ENCODE peak calls at places on chromosomes 2 and 18, in five cellular contexts. U, T, X, Q and V are unnamed samples.
A peak's percentile ranks its signal among the peaks of the same experiment; 100 is the strongest.

GRCh38 chr2:162676515-162676914 is 162.1 kb downstream of the KCNH7 start:
- DNase-seq in U (no peak), T (no peak), X (no peak), Q (no peak), V (no peak)

GRCh38 chr2:188046437-188046836 is 245.2 kb upstream of the GULP1 start:
- DNase-seq in U (no peak), T (no peak), X (peak; percentile 55), Q (no peak), V (no peak)

GRCh38 chr2:38734299-38735058 is 16.7 kb downstream of the SRSF7 start:
- DNase-seq in U (peak; percentile 36), T (no peak), X (no peak), Q (no peak), V (no peak)

GRCh38 chr2:240946654-240947053 is 40.5 kb downstream of the CROCC2 start:
- DNase-seq in U (no peak), T (peak; percentile 49), X (no peak), Q (no peak), V (no peak)

GRCh38 chr18:79442508-79443221 is 46.9 kb downstream of the NFATC1 start:
- DNase-seq in U (no peak), T (no peak), X (no peak), Q (no peak), V (no peak)

GRCh38 chr2:98158305-98158704 is 71.3 kb downstream of the VWA3B start:
- DNase-seq in U (no peak), T (no peak), X (no peak), Q (no peak), V (no peak)

GRCh38 chr18:32469691-32470131 is 971 bp downstream of the GAREM1 start:
- DNase-seq in U (no peak), T (no peak), X (peak; percentile 10), Q (no peak), V (no peak)

GRCh38 chr2:98505991-98506664 is 61.5 kb downstream of the INPP4A start:
- DNase-seq in U (no peak), T (no peak), X (no peak), Q (no peak), V (no peak)

GRCh38 chr2:201781583-201782051 is 884 bp upstream of the ALS2 start:
- DNase-seq in U (peak; percentile 58), T (no peak), X (no peak), Q (peak; percentile 28), V (no peak)

GRCh38 chr2:108570416-108570815 is 36.1 kb downstream of the LIMS1 start:
- DNase-seq in U (no peak), T (no peak), X (peak; percentile 76), Q (no peak), V (no peak)

GRCh38 chr2:169799555-169799954 is 884 bp downstream of the SSB start:
- DNase-seq in U (no peak), T (no peak), X (peak; percentile 35), Q (no peak), V (no peak)

GRCh38 chr18:67628674-67629073 is 112.2 kb upstream of the DSEL start:
- DNase-seq in U (peak; percentile 45), T (no peak), X (no peak), Q (no peak), V (no peak)

GRCh38 chr2:186256540-186256939 is 229.5 kb upstream of the ZC3H15 start:
- DNase-seq in U (no peak), T (no peak), X (peak; percentile 44), Q (no peak), V (peak; percentile 14)

GRCh38 chr2:46970334-46971288 is 55.0 kb upstream of the MCFD2 start:
- DNase-seq in U (peak; percentile 92), T (peak; percentile 76), X (peak; percentile 53), Q (no peak), V (no peak)

GRCh38 chr18:49955263-49955662 is 141.9 kb upstream of the ACAA2 start:
- DNase-seq in U (no peak), T (no peak), X (no peak), Q (no peak), V (no peak)

GRCh38 chr2:204175552-204176271 is 239.1 kb downstream of the ICOS start:
- DNase-seq in U (no peak), T (no peak), X (no peak), Q (no peak), V (no peak)

GRCh38 chr2:90645-91312 is 44.5 kb upstream of the FAM110C start:
- DNase-seq in U (no peak), T (peak; percentile 54), X (no peak), Q (no peak), V (no peak)

GRCh38 chr2:191126386-191126785 is 24.4 kb downstream of the STAT4 start:
- DNase-seq in U (no peak), T (no peak), X (no peak), Q (peak; percentile 59), V (peak; percentile 9)

GRCh38 chr2:20491739-20492531 is 45.1 kb downstream of the RHOB start:
- DNase-seq in U (no peak), T (no peak), X (no peak), Q (no peak), V (no peak)

GRCh38 chr2:36267194-36267593 is 88.4 kb upstream of the CRIM1 start:
- DNase-seq in U (no peak), T (no peak), X (no peak), Q (no peak), V (no peak)

GRCh38 chr2:22375094-22375493 is 1009.9 kb upstream of the KLHL29 start:
- DNase-seq in U (no peak), T (no peak), X (no peak), Q (no peak), V (no peak)

GRCh38 chr2:230797515-230798495 is 66.9 kb upstream of the ITM2C start:
- DNase-seq in U (no peak), T (no peak), X (peak; percentile 87), Q (no peak), V (no peak)

GRCh38 chr2:62641410-62641843 is 64.1 kb upstream of the EHBP1 start:
- DNase-seq in U (no peak), T (no peak), X (no peak), Q (no peak), V (no peak)

GRCh38 chr2:18889565-18890332 is 300.4 kb upstream of the NT5C1B start:
- DNase-seq in U (no peak), T (no peak), X (no peak), Q (no peak), V (no peak)

GRCh38 chr2:18896106-18896505 is 306.7 kb upstream of the NT5C1B start:
- DNase-seq in U (no peak), T (no peak), X (peak; percentile 50), Q (no peak), V (no peak)

DNA sequence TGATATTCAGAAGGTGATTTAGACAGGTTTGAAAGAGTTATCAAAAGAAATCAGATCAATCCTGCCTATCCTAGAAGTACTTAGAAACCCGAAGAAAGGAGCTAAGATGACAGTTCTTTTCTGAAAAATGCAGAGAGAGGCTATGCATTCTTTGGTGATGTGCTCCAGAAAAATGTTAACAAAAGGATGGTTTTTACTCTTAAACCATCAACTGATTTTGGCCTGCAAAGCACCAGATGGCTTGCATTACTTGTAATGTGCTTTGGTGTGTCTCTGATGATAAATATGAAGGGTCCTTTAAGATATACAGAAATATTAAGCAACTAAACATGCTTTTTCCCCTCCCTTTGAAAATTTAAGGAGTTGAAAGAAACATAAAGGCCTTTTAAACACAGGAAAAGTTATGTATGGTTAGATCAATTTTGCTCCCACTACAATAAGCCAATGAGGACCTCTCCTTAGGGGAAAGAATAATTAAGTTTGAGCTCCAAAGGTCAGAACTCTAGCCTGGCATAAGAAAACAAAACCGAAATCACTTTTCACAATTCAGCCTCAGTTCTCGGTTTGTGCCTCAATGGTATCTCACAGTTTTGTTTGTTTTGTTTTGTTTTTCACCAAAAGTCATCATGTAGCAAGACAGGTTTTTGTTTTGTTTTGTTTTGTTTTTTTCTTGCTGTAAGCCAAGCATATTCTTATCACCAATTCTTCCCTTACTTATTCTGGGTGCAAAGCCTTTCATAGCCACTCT is 302.4 kb upstream of the NT5C1B start:
- DNase-seq in U (no peak), T (no peak), X (peak; percentile 76), Q (no peak), V (no peak)
- H3K4me3 ChIP-seq in U (no peak overlapping the region), T (no peak overlapping the region), X (no peak overlapping the region), Q (no peak overlapping the region), V (no peak overlapping the region)

GRCh38 chr2:61529944-61530343 is 8.2 kb downstream of the XPO1 start:
- DNase-seq in U (no peak), T (no peak), X (no peak), Q (no peak), V (no peak)

GRCh38 chr2:61534926-61535325 is 3.2 kb downstream of the XPO1 start:
- DNase-seq in U (no peak), T (no peak), X (peak; percentile 3), Q (no peak), V (no peak)

GRCh38 chr2:61536086-61536722 is 2.0 kb downstream of the XPO1 start:
- DNase-seq in U (no peak), T (no peak), X (peak; percentile 16), Q (peak; percentile 48), V (no peak)

GRCh38 chr2:61535449-61535848 is 2.7 kb downstream of the XPO1 start:
- DNase-seq in U (no peak), T (no peak), X (no peak), Q (no peak), V (no peak)

GRCh38 chr2:61530365-61531148 is 7.6 kb downstream of the XPO1 start:
- DNase-seq in U (no peak), T (no peak), X (no peak), Q (no peak), V (no peak)
- H3K4me3 ChIP-seq in U (no peak overlapping the region), T (no peak overlapping the region), X (no peak overlapping the region), Q (no peak overlapping the region), V (no peak overlapping the region)

GRCh38 chr2:70790079-70790963 is at the start of gene FIGLA:
- DNase-seq in U (no peak), T (no peak), X (no peak), Q (no peak), V (no peak)
- H3K4me3 ChIP-seq in U (no peak within 1 kb of the TSS), T (peak within 1 kb of the TSS; percentile 38), X (no peak within 1 kb of the TSS), Q (no peak within 1 kb of the TSS), V (no peak within 1 kb of the TSS)

DNA sequence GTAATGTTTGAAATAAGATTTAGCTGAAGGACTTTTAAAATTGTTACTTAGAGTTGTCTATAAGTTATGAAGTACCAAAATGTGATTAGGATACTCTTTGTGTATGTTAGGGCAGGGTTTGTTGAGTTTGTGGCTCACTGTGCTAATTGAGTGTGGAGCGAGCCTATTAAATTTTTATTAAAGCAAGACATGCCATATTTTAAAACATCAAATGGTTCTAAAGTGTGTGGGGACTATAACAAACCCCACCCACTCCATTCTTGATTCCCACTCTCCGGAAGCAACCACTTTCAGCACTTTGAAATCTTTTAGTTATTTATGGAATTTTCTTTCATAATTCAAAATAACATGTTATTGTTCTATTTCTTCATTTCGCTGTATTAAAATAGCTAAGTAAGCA is 1.8 kb downstream of the HNMT start:
- DNase-seq in U (no peak), T (no peak), X (no peak), Q (no peak), V (no peak)
- H3K4me3 ChIP-seq in U (peak overlapping the region; percentile 48), T (peak overlapping the region; percentile 58), X (no peak overlapping the region), Q (no peak overlapping the region), V (no peak overlapping the region)

DNA sequence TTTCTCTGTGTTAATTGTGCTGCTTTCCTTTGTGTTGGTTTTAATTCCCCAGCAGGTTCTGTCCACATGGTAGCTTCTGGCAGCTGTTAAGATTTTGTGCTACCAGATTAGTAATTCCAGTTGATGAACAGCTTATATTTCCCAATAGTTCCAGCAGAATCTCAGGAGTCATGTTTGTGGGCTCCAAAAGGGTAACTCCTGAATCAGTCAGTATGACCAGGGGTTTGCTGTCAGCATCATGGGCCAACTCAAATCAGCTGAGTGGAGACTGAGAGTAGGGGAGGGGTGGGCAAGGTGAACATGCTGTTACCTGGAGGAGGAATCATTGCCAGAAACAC is 120.2 kb upstream of the CXCR4 start:
- DNase-seq in U (no peak), T (no peak), X (no peak), Q (no peak), V (no peak)
- H3K4me3 ChIP-seq in U (no peak overlapping the region), T (no peak overlapping the region), X (no peak overlapping the region), Q (no peak overlapping the region), V (no peak overlapping the region)